ENCODE peak calls at places on chromosome 18, in five cellular contexts. F, J, R, X and H are unnamed samples.

GRCh38 chr18:7608174-7608550 is 41.0 kb downstream of the PTPRM start:
- DNase-seq in F (no peak), J (no peak), R (peak; percentile 16), X (no peak), H (peak; percentile 90)

GRCh38 chr18:13308369-13308768 is 89.8 kb downstream of the LDLRAD4 start:
- DNase-seq in F (no peak), J (no peak), R (no peak), X (no peak), H (no peak)

GRCh38 chr18:44851806-44852205 is 171.1 kb downstream of the SETBP1 start:
- DNase-seq in F (no peak), J (no peak), R (no peak), X (no peak), H (no peak)

GRCh38 chr18:1304392-1304992 is 399.8 kb downstream of the ADCYAP1 start:
- DNase-seq in F (no peak), J (no peak), R (no peak), X (no peak), H (no peak)

GRCh38 chr18:60391571-60392226 is 19.1 kb upstream of the MC4R start:
- DNase-seq in F (no peak), J (no peak), R (no peak), X (no peak), H (no peak)

GRCh38 chr18:8337216-8337615 is 272.0 kb upstream of the RAB12 start:
- DNase-seq in F (no peak), J (no peak), R (peak; percentile 12), X (no peak), H (no peak)

GRCh38 chr18:31487251-31488015 is 10.5 kb upstream of the DSG2 start:
- DNase-seq in F (no peak), J (peak; percentile 75), R (peak; percentile 88), X (peak; percentile 97), H (peak; percentile 93)

GRCh38 chr18:79819064-79819725 is 21.5 kb downstream of the KCNG2 start:
- DNase-seq in F (no peak), J (no peak), R (no peak), X (no peak), H (no peak)

GRCh38 chr18:11002277-11002676 is 147.1 kb downstream of the PIEZO2 start:
- DNase-seq in F (no peak), J (no peak), R (no peak), X (no peak), H (no peak)

GRCh38 chr18:3538954-3539617 is 89.1 kb downstream of the TGIF1 start:
- DNase-seq in F (no peak), J (no peak), R (no peak), X (peak; percentile 39), H (no peak)

GRCh38 chr18:33700513-33700976 is 122.5 kb downstream of the ASXL3 start:
- DNase-seq in F (no peak), J (no peak), R (no peak), X (no peak), H (no peak)

GRCh38 chr18:21740724-21741510 is at the start of gene MIB1:
- DNase-seq in F (no peak), J (peak; percentile 89), R (peak; percentile 41), X (peak; percentile 95), H (peak; percentile 97)

GRCh38 chr18:48820483-48821250 is 130.1 kb downstream of the SMAD7 start:
- DNase-seq in F (no peak), J (no peak), R (no peak), X (no peak), H (peak; percentile 50)

GRCh38 chr18:48818329-48819254 is 132.2 kb downstream of the SMAD7 start:
- DNase-seq in F (no peak), J (no peak), R (no peak), X (no peak), H (peak; percentile 42)

GRCh38 chr18:48821251-48821590 is 129.5 kb downstream of the SMAD7 start:
- DNase-seq in F (no peak), J (no peak), R (no peak), X (no peak), H (no peak)

GRCh38 chr18:48819781-48820482 is 130.8 kb downstream of the SMAD7 start:
- DNase-seq in F (no peak), J (no peak), R (no peak), X (no peak), H (no peak)

DNA sequence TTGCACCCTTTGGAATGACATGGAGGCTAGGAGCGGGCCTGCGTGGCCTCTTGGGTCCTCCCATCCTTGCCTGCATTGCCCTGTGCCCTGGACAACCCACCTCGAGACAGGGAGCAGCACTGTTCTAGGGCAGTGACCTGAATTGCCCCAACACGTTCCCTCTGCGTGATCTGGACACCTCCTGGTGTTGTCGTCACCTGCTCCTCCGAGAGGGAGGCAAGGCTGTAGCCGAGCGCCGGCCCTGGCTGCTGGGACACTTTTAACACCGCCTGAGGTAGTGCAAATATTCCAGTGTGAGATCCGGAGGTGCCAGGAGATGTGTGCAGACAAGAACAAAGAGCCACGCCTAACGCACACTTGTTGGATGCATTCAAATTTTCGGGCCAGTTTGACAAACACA is 131.5 kb downstream of the SMAD7 start:
- DNase-seq in F (no peak), J (no peak), R (no peak), X (no peak), H (peak; percentile 57)
- TF ChIP-seq CTCF in F (no peak), J (no peak), R (no peak), X (no peak), H (no peak)

GRCh38 chr18:55651236-55651635 is 63.2 kb upstream of the TCF4 start:
- DNase-seq in F (no peak), J (no peak), R (no peak), X (peak; percentile 77), H (no peak)

GRCh38 chr18:55641501-55641900 is 53.5 kb upstream of the TCF4 start:
- DNase-seq in F (no peak), J (no peak), R (peak; percentile 40), X (no peak), H (no peak)

GRCh38 chr18:55642191-55642590 is 54.2 kb upstream of the TCF4 start:
- DNase-seq in F (no peak), J (no peak), R (no peak), X (no peak), H (no peak)

GRCh38 chr18:55650363-55650870 is 62.4 kb upstream of the TCF4 start:
- DNase-seq in F (no peak), J (no peak), R (peak; percentile 42), X (peak; percentile 37), H (no peak)

GRCh38 chr18:55647331-55647730 is 59.3 kb upstream of the TCF4 start:
- DNase-seq in F (no peak), J (no peak), R (no peak), X (no peak), H (no peak)
- H2AFZ ChIP-seq in F (no peak overlapping the region), J (no peak overlapping the region), R (no peak overlapping the region), X (no peak overlapping the region), H (no peak overlapping the region)

DNA sequence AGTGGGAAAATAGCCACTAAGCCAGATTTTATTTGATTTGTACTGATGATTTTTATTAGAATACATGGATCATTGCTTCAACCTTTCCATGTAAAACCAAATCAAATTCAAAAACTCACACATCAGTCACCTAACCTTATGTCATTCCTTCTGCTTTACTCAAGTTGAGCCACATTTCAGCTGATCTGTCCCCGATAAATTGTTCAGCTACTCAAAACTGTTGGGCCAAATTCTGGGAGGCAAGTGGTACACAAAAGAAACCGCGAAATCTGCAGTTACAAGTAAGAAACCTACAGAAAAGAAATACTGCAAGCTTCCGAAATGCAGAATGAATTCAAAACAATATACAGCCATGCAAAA is 109.7 kb downstream of the TCF4 start:
- DNase-seq in F (no peak), J (no peak), R (peak; percentile 18), X (no peak), H (no peak)
- H3K4me3 ChIP-seq in F (no peak overlapping the region), J (no peak overlapping the region), R (peak overlapping the region; percentile 41), X (no peak overlapping the region), H (peak overlapping the region; percentile 73)

GRCh38 chr18:76679259-76679658 is 143.1 kb upstream of the ZNF236 start:
- DNase-seq in F (no peak), J (no peak), R (no peak), X (no peak), H (no peak)
- TF ChIP-seq CTCF in F (no peak), J (no peak), R (peak; percentile 33), X (no peak), H (no peak)

GRCh38 chr18:63679820-63680606 is 18.3 kb upstream of the SERPINB3 start:
- DNase-seq in F (no peak), J (no peak), R (no peak), X (no peak), H (no peak)

GRCh38 chr18:63683890-63684289 is 18.9 kb upstream of the SERPINB11 start:
- DNase-seq in F (no peak), J (no peak), R (peak; percentile 15), X (no peak), H (no peak)

GRCh38 chr18:63684718-63685117 is 18.0 kb upstream of the SERPINB11 start:
- DNase-seq in F (no peak), J (no peak), R (no peak), X (peak; percentile 21), H (no peak)

GRCh38 chr18:63681449-63682381 is 20.0 kb upstream of the SERPINB3 start:
- DNase-seq in F (no peak), J (no peak), R (no peak), X (no peak), H (peak; percentile 31)

GRCh38 chr18:63683152-63683551 is 19.6 kb upstream of the SERPINB11 start:
- DNase-seq in F (no peak), J (no peak), R (peak; percentile 96), X (peak; percentile 97), H (peak; percentile 57)
- H2AFZ ChIP-seq in F (no peak overlapping the region), J (no peak overlapping the region), R (peak overlapping the region; percentile 77), X (peak overlapping the region; percentile 78), H (peak overlapping the region; percentile 52)

GRCh38 chr18:39872566-39872965 is 2082.5 kb upstream of the PIK3C3 start:
- DNase-seq in F (no peak), J (no peak), R (no peak), X (no peak), H (no peak)

GRCh38 chr18:39870586-39870985 is 2084.4 kb upstream of the PIK3C3 start:
- DNase-seq in F (no peak), J (no peak), R (no peak), X (peak; percentile 5), H (no peak)

DNA sequence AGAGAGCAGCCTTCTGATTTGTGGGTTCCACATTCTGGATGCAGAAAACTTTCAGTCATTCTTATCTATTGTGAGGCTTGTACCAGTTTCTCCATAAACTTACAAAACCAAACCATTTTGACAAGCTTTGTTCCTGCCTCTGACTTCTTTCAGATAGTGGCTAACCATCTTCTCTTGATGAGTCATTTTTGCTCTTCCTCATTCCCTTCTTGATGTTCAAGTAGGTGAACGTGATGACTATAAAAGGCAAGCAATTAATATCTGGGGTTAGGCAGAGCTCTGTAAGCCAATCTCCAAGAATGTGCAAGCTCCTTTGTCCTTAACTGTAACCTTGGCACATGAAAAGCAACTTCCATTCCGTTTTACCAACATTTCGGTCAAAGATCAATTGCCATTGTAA is 2083.1 kb upstream of the PIK3C3 start:
- DNase-seq in F (no peak), J (no peak), R (no peak), X (no peak), H (no peak)
- H3K4me3 ChIP-seq in F (no peak overlapping the region), J (no peak overlapping the region), R (no peak overlapping the region), X (no peak overlapping the region), H (no peak overlapping the region)